ENCODE peak calls at places on chromosome 14, in eight cellular contexts. Z is tibial artery; M is CD8-positive, alpha-beta memory T cell; I is esophagus squamous epithelium; R is heart right ventricle; E is lower lobe of right lung; A is brain microvascular endothelial cell; J is CD4-positive, alpha-beta memory T cell. L is an unnamed sample.
A peak's percentile ranks its signal among the peaks of the same experiment; 100 is the strongest.

GRCh38 chr14:102226356-102227125 is 78.4 kb downstream of the MOK start:
- DNase-seq in E (no peak), R (no peak), J (no peak), A (no peak), Z (no peak), I (no peak), M (no peak), L (no peak)

GRCh38 chr14:22375321-22375930 is 213.6 kb downstream of the DAD1 start:
- DNase-seq in Z (no peak), I (no peak), R (no peak), J (no peak), M (no peak), A (peak; percentile 56), E (no peak), L (peak; percentile 54)

GRCh38 chr14:94126419-94126677 is 3.1 kb downstream of the IFI27L2 start:
- DNase-seq in Z (no peak), E (no peak), A (no peak), R (no peak), J (no peak), I (no peak), M (no peak), L (no peak)

GRCh38 chr14:22545842-22546721 is 42.9 kb downstream of the DAD1 start:
- DNase-seq in Z (no peak), I (no peak), J (no peak), R (peak; percentile 40), E (no peak), M (no peak), A (peak; percentile 84), L (no peak)

GRCh38 chr14:106737025-106737424 is 1210.6 kb downstream of the TMEM121 start:
- DNase-seq in J (no peak), I (no peak), E (no peak), M (no peak), A (no peak), Z (no peak), R (no peak), L (no peak)

GRCh38 chr14:50347521-50347920 is 35.4 kb downstream of the DMAC2L start:
- DNase-seq in M (no peak), Z (no peak), A (peak; percentile 52), R (no peak), J (no peak), I (no peak), E (no peak), L (no peak)

GRCh38 chr14:66395300-66395699 is 90.9 kb upstream of the CCDC196 start:
- DNase-seq in R (no peak), E (no peak), M (no peak), Z (no peak), I (no peak), J (peak; percentile 33), A (no peak), L (no peak)

GRCh38 chr14:50257728-50258127 is 26.4 kb upstream of the SOS2 start:
- DNase-seq in M (no peak), J (no peak), E (no peak), Z (no peak), R (no peak), A (no peak), I (no peak), L (no peak)

GRCh38 chr14:72781476-72782181 is 112.3 kb downstream of the DPF3 start:
- DNase-seq in A (peak; percentile 76), R (no peak), J (no peak), M (no peak), I (no peak), Z (no peak), E (no peak), L (no peak)

GRCh38 chr14:51006781-51007211 is 62.5 kb upstream of the PYGL start:
- DNase-seq in J (no peak), R (peak; percentile 22), I (no peak), E (no peak), Z (peak; percentile 60), A (no peak), M (no peak), L (peak; percentile 79)

GRCh38 chr14:68140111-68140741 is 320.6 kb downstream of the RAD51B start:
- DNase-seq in I (no peak), M (no peak), R (peak; percentile 72), A (peak; percentile 94), E (no peak), J (no peak), Z (no peak), L (peak; percentile 31)

GRCh38 chr14:49865431-49865859 is 12.9 kb upstream of the NEMF start:
- DNase-seq in J (peak; percentile 60), E (peak; percentile 83), A (peak; percentile 67), Z (peak; percentile 80), R (peak; percentile 67), M (peak; percentile 67), I (no peak), L (peak; percentile 68)

GRCh38 chr14:34356267-34356660 is 105.8 kb downstream of the SPTSSA start:
- DNase-seq in M (no peak), I (no peak), J (no peak), Z (no peak), E (no peak), A (no peak), R (no peak), L (no peak)

GRCh38 chr14:88242426-88242825 is 80.6 kb downstream of the KCNK10 start:
- DNase-seq in Z (no peak), R (no peak), J (no peak), A (no peak), I (no peak), M (no peak), E (no peak), L (no peak)

GRCh38 chr14:59601056-59601455 is 24.4 kb upstream of the CCDC175 start:
- DNase-seq in R (no peak), M (no peak), E (no peak), A (no peak), J (no peak), Z (no peak), I (no peak), L (no peak)

GRCh38 chr14:61145258-61145902 is 135.8 kb downstream of the TMEM30B start:
- DNase-seq in I (no peak), E (no peak), R (peak; percentile 17), A (peak; percentile 81), J (no peak), M (no peak), Z (no peak), L (no peak)

GRCh38 chr14:22854963-22855724 is 16.4 kb upstream of the LRP10 start:
- DNase-seq in M (no peak), E (no peak), A (no peak), J (no peak), Z (no peak), I (no peak), R (no peak), L (no peak)

GRCh38 chr14:68099348-68100045 is 279.9 kb downstream of the RAD51B start:
- DNase-seq in R (no peak), A (no peak), E (no peak), J (no peak), Z (no peak), M (no peak), I (no peak), L (no peak)

GRCh38 chr14:91649930-91650329 is 82.0 kb downstream of the CATSPERB start:
- DNase-seq in I (no peak), E (no peak), Z (no peak), M (no peak), A (peak; percentile 43), R (peak; percentile 11), J (peak; percentile 33), L (peak; percentile 15)

GRCh38 chr14:34593740-34594375 is 36.1 kb downstream of the SNX6 start:
- DNase-seq in I (no peak), Z (peak; percentile 25), E (no peak), J (no peak), A (peak; percentile 82), M (no peak), R (no peak), L (no peak)

GRCh38 chr14:48937796-48938195 is 648.4 kb downstream of the RPS29 start:
- DNase-seq in E (no peak), J (no peak), R (no peak), Z (no peak), M (no peak), I (no peak), A (peak; percentile 54), L (no peak)

GRCh38 chr14:75140620-75141019 is 13.8 kb upstream of the NEK9 start:
- DNase-seq in A (no peak), J (no peak), R (no peak), M (no peak), I (no peak), Z (no peak), E (no peak), L (no peak)

GRCh38 chr14:43175896-43176295 is 1331.2 kb downstream of the FSCB start:
- DNase-seq in I (no peak), J (no peak), M (no peak), E (no peak), R (no peak), Z (no peak), A (no peak), L (no peak)

GRCh38 chr14:36511981-36512584 is 7.9 kb downstream of the NKX2-1 start:
- DNase-seq in A (no peak), Z (no peak), J (no peak), E (no peak), M (no peak), I (no peak), R (no peak), L (no peak)

GRCh38 chr14:89276424-89276975 is 140.5 kb downstream of the FOXN3 start:
- DNase-seq in I (no peak), E (peak; percentile 54), A (peak; percentile 83), R (no peak), M (peak; percentile 1), J (no peak), Z (no peak), L (no peak)

DNA sequence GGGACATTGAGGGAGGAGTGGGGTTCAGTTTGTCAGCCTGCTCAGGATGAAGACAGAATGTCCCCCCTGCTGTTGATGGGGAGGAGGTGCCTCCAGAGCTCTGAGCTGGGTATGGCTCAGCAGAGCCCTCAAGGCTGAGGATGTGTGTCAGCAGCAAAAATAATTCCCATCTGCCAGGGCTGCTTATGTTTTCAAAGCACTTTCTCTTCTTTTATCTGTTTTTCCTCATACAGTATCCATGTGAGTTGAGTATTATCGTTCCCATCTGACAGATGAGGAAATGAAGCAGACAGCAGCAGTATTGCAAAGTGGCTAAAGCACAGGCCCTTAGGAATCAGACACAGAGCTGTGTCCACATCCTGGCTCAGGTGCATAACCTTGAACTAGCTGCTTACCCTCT is 94.1 kb downstream of the SLC8A3 start:
- DNase-seq in I (no peak), A (no peak), E (no peak), Z (no peak), M (no peak), J (no peak), R (no peak), L (no peak)
- H3K36me3 ChIP-seq in I (no peaks in the 10 kb centered on the region), A (no peaks in the 10 kb centered on the region), E (no peaks in the 10 kb centered on the region), Z (no peaks in the 10 kb centered on the region), M (no peaks in the 10 kb centered on the region), J (no peaks in the 10 kb centered on the region), R (no peaks in the 10 kb centered on the region), L (no peaks in the 10 kb centered on the region)

GRCh38 chr14:101078105-101078891 is 174.8 kb upstream of the RTL1 start:
- DNase-seq in A (no peak), Z (peak; percentile 15), M (no peak), J (no peak), I (no peak), E (no peak), R (no peak), L (no peak)
- H3K27me3 ChIP-seq in A (no peaks in the 10 kb centered on the region), Z (no peaks in the 10 kb centered on the region), M (no peaks in the 10 kb centered on the region), J (no peaks in the 10 kb centered on the region), I (peaks cover 8% of the 10 kb centered on the region), E (peaks cover 35% of the 10 kb centered on the region), R (peaks cover 40% of the 10 kb centered on the region), L (peaks cover 6% of the 10 kb centered on the region)

GRCh38 chr14:105173145-105173544 is 4.6 kb upstream of the JAG2 start:
- DNase-seq in M (no peak), A (no peak), E (no peak), Z (no peak), J (no peak), I (no peak), R (no peak), L (no peak)
- H3K4me3 ChIP-seq in M (no peak overlapping the region), A (no peak overlapping the region), E (no peak overlapping the region), Z (no peak overlapping the region), J (no peak overlapping the region), I (no peak overlapping the region), R (no peak overlapping the region), L (no peak overlapping the region)

GRCh38 chr14:69708586-69709169 is 58.3 kb upstream of the SRSF5 start:
- DNase-seq in A (no peak), J (peak; percentile 24), R (no peak), E (no peak), M (no peak), Z (no peak), I (no peak), L (peak; percentile 55)
- H3K36me3 ChIP-seq in A (peaks cover 18% of the 10 kb centered on the region), J (peaks cover 51% of the 10 kb centered on the region), R (no peaks in the 10 kb centered on the region), E (peaks cover 82% of the 10 kb centered on the region), M (peaks cover 41% of the 10 kb centered on the region), Z (peaks cover 60% of the 10 kb centered on the region), I (peaks cover 90% of the 10 kb centered on the region), L (no peaks in the 10 kb centered on the region)